ENCODE peak calls at places on chromosomes 3 and 15, in seven cellular contexts. M, O, G, T, D, V and Q are unnamed samples.

GRCh38 chr15:72474466-72474911 is 359 bp downstream of the ARIH1 start:
- DNase-seq in D (no peak), T (no peak), G (no peak), O (no peak), V (peak; percentile 12), M (no peak), Q (peak; percentile 87)

GRCh38 chr15:85482896-85483295 is 102.5 kb downstream of the AKAP13 start:
- DNase-seq in O (no peak), M (no peak), V (no peak), T (no peak), D (no peak), G (no peak), Q (no peak)

GRCh38 chr3:50600841-50601591 is 10.6 kb downstream of the CISH start:
- DNase-seq in T (peak; percentile 97), V (no peak), O (peak; percentile 77), M (peak; percentile 97), G (peak; percentile 96), D (no peak), Q (peak; percentile 95)

GRCh38 chr3:13508496-13508895 is 28.4 kb downstream of the HDAC11 start:
- DNase-seq in V (no peak), T (no peak), D (no peak), O (no peak), G (no peak), M (no peak), Q (no peak)

GRCh38 chr15:31077981-31078380 is 23.5 kb downstream of the TRPM1 start:
- DNase-seq in M (no peak), G (no peak), V (no peak), D (no peak), T (no peak), O (no peak), Q (no peak)

GRCh38 chr15:41921167-41921566 is 27.3 kb upstream of the SPTBN5 start:
- DNase-seq in T (no peak), V (no peak), O (no peak), D (no peak), M (no peak), G (no peak), Q (no peak)

GRCh38 chr3:106401666-106402319 is 533.0 kb upstream of the CBLB start:
- DNase-seq in O (no peak), D (no peak), M (no peak), T (no peak), G (no peak), V (no peak), Q (no peak)

GRCh38 chr15:39338251-39338650 is 242.6 kb upstream of the THBS1 start:
- DNase-seq in V (no peak), T (no peak), O (no peak), G (no peak), D (no peak), M (no peak), Q (no peak)

GRCh38 chr3:15498461-15499214 is 22.9 kb downstream of the COLQ start:
- DNase-seq in D (no peak), V (no peak), T (no peak), G (no peak), O (no peak), M (no peak), Q (no peak)

GRCh38 chr15:79154491-79155182 is 64.1 kb upstream of the RASGRF1 start:
- DNase-seq in G (no peak), M (no peak), O (no peak), T (no peak), D (no peak), V (no peak), Q (no peak)

GRCh38 chr3:177833392-177833791 is 636.1 kb upstream of the TBL1XR1 start:
- DNase-seq in G (no peak), D (no peak), V (no peak), T (no peak), O (no peak), M (no peak), Q (no peak)

GRCh38 chr3:101703169-101703568 is 16.7 kb upstream of the RPL24 start:
- DNase-seq in G (no peak), D (no peak), M (no peak), T (no peak), O (peak; percentile 52), V (no peak), Q (no peak)

GRCh38 chr3:59424268-59425010 is 374.6 kb upstream of the CFAP20DC start:
- DNase-seq in M (no peak), O (no peak), D (no peak), G (no peak), V (no peak), T (no peak), Q (no peak)

GRCh38 chr3:64151335-64151871 is 73.9 kb downstream of the PRICKLE2 start:
- DNase-seq in G (no peak), D (no peak), T (no peak), O (no peak), V (no peak), M (no peak), Q (no peak)

GRCh38 chr3:33940736-33941135 is 142.3 kb downstream of the PDCD6IP start:
- DNase-seq in G (no peak), M (no peak), V (no peak), O (no peak), T (no peak), D (no peak), Q (no peak)

DNA sequence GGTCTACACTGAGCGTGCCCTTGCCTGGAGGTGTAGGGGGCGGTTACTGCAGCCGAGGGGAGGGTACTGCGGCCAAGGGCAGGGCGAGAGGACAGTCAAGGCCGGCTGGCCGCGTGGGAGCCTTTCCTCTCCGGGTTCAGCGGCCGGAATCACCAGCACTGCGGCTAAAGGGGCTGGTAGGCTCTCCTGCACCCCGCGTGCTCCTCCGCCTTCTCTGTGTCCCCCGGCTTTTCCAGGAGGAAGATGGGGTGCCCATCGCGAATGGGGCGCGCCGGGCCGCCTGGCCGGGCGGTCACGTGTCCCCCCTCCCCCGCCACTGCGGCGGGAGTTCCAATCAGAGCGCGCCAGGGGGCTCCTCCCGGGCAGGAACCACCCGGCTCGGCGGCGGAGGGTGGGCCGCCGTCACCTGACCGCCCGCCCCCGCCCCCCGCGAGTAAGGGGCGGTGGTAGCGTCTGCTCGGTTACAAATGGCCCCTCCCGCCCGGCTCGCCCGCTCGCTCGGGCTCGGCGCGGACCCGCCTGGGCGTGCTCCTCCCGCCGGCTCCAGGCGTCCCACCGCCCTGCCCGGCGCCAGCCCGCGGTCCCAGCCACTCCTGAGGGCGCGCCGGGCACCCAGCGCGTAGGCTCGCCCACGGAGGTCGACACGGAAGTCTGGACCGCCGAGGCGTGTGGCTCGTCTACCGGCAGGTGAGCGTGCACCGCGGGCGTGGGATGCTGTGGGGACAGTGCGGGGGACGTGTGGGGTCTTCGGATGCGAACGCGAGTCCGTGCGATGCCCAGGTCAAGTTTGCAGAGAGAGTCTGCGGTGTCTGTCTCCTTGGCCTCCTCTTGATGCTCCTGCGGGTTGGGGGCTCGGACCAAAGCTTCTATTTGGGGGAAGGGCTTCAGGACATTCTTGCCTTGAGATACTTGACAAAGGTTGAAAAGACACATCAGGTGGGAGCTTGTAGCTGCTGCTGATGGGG is 242.6 kb upstream of the TOPAZ1 start:
- DNase-seq in M (no peak), G (no peak), O (no peak), T (no peak), D (peak; percentile 83), V (peak; percentile 42), Q (peak; percentile 45)
- TF ChIP-seq POLR2A in M (no peak), G (no peak), O (no peak), T (no peak), D (no peak), V (no peak), Q (no peak)

GRCh38 chr3:141412087-141412935 is 44.0 kb downstream of the ZBTB38 start:
- DNase-seq in O (no peak), V (no peak), G (peak; percentile 69), D (no peak), T (peak; percentile 79), M (peak; percentile 52), Q (peak; percentile 67)

GRCh38 chr3:141410408-141410807 is 42.1 kb downstream of the ZBTB38 start:
- DNase-seq in M (peak; percentile 54), V (no peak), G (no peak), O (no peak), D (no peak), T (peak; percentile 93), Q (no peak)

GRCh38 chr3:141412936-141413354 is 44.6 kb downstream of the ZBTB38 start:
- DNase-seq in D (no peak), V (no peak), T (peak; percentile 96), G (peak; percentile 88), O (no peak), M (peak; percentile 94), Q (no peak)

GRCh38 chr3:141413387-141414140 is 45.3 kb downstream of the ZBTB38 start:
- DNase-seq in O (no peak), D (no peak), V (no peak), G (no peak), M (no peak), T (no peak), Q (no peak)

DNA sequence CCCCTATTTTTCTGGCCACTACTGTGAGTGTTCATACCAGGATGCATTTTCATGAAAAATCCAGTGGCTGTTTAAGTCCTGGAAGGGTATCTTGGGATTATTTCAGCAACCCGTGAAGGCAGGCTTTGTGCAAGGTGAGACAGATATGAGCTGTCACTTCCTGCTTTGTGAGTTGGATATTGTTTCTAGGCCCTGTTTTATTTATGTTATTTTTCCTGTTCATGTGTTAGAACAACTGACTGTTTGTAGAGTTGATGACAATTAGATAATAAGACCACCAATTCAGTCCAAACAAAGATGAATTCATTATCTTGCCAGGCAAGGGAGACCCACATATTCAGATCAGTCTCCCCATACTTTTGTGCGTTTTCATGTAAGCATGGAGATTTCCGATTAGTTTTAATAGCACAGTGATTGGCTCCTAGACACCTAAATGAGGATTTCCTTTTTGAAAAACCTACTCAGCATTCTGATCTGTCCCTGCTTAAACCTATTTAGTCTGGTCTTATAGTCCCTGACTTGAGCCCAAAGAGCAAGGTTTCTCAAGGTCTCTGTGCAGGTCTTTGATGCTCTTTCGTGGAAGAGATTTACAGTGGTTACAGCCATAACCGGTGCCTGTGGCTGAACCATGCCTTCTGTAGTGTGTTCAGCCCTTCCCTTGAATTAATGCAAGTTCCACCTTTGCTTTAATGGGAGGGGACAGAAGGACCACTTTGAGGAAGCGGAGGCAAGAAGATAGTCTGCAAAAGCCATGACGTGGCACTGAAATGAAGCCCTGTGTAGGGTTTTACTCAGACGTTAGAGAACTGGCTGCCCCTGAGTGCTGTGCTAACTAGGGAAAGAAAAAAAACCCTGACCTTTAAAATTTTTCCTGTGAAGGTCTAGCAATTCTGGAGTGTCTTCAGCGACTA is 42.8 kb downstream of the ZBTB38 start:
- DNase-seq in O (no peak), V (no peak), G (no peak), M (no peak), D (no peak), T (peak; percentile 71), Q (no peak)
- TF ChIP-seq POLR2A in O (no peak), V (no peak), G (no peak), M (no peak), D (no peak), T (no peak), Q (no peak)

GRCh38 chr15:95887666-95888480 is 442.6 kb upstream of the NR2F2 start:
- DNase-seq in V (no peak), G (no peak), O (no peak), M (no peak), D (no peak), T (no peak), Q (no peak)
- TF ChIP-seq POLR2A in V (no peak), G (no peak), O (no peak), M (no peak), D (no peak), T (no peak), Q (no peak)

DNA sequence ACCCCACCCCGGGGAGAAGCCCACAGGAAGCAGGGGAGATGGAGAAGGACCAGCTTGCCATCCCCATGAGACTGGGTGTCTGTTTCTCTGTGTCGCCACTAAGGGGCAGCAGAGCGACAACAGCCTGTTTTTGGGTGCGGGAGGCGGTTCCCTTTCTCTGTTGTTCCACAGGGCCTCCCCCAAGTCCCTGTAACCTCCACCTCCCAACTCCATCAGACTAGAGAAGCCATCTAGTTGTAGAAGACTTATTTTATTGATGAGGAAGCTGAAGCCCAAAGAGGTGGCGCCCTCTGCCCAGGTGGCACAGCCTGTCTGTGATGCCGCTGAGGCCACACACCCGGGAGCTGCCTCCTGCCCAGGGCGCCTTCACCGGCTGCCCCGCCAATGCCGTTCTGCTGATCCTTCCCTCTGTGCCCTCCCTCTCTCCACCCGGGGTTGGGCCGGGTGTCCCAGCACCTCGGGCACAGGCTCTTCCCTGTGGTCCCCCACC is 3.9 kb upstream of the CCDC9B start:
- DNase-seq in M (no peak), G (no peak), V (peak; percentile 84), T (peak; percentile 68), O (no peak), D (peak; percentile 83), Q (peak; percentile 66)
- TF ChIP-seq POLR2A in M (no peak), G (no peak), V (no peak), T (no peak), O (no peak), D (no peak), Q (no peak)